ENCODE peak calls at places on chromosome 17, in five cellular contexts. Z is coronary artery; F is cardiac muscle cell; U is CD8-positive, alpha-beta T cell; W is aorta. C is an unnamed sample.

GRCh38 chr17:37092041-37092440 is 143.3 kb downstream of the AATF start:
- DNase-seq in Z (no peak), F (no peak), U (no peak), W (no peak), C (no peak)

GRCh38 chr17:1830288-1830687 is 483 bp downstream of the RPA1 start:
- DNase-seq in Z (no peak), F (peak; percentile 34), U (no peak), W (no peak), C (peak; percentile 28)

GRCh38 chr17:1431631-1432104 is 24.4 kb downstream of the CRK start:
- DNase-seq in Z (no peak), F (no peak), U (no peak), W (no peak), C (no peak)

GRCh38 chr17:8226536-8227237 is 16.3 kb upstream of the AURKB start:
- DNase-seq in Z (peak; percentile 88), F (peak; percentile 80), U (no peak), W (peak; percentile 85), C (no peak)

GRCh38 chr17:59725691-59726090 is 18.2 kb downstream of the VMP1 start:
- DNase-seq in Z (no peak), F (no peak), U (no peak), W (no peak), C (no peak)

GRCh38 chr17:69401251-69401650 is 13.2 kb upstream of the MAP2K6 start:
- DNase-seq in Z (no peak), F (no peak), U (no peak), W (no peak), C (no peak)

GRCh38 chr17:77535892-77536291 is 395.1 kb downstream of the SEC14L1 start:
- DNase-seq in Z (peak; percentile 5), F (no peak), U (no peak), W (peak; percentile 59), C (no peak)

GRCh38 chr17:68301438-68301959 is 10.2 kb downstream of the ARSG start:
- DNase-seq in Z (no peak), F (no peak), U (no peak), W (no peak), C (no peak)

GRCh38 chr17:77396610-77397009 is 255.8 kb downstream of the SEC14L1 start:
- DNase-seq in Z (no peak), F (no peak), U (no peak), W (no peak), C (no peak)

GRCh38 chr17:11719852-11720251 is 121.6 kb downstream of the DNAH9 start:
- DNase-seq in Z (no peak), F (no peak), U (no peak), W (no peak), C (no peak)

DNA sequence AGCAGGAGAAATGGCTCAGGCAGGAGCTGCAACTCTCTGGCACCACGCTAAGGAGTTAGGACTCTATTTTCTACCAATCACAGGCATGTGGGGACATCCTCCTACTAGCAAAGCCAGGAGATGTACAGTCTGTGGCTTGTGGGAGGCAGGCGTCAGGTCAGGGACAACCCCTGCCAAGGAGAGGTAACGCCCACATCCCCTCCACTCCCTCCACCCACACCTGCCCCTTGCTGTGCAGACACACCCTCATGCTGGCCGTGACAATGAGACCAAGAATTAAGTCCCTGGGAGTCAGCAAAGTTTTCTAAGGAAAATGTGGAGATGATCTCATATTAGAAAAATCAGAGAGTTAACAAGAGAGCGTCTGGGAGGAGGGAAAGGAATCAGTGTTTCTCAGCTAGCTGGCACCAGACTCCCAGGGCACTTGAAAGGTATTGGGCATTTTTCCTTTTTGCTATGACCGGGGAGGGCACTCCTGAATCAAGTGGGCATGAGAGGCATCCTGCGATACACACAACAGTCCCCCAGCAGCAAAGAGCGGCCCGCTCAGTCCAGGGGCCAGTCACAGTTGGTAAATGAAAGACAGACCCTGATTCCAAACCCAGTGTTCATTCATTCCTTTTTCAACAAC is 87.3 kb upstream of the RPL38 start:
- DNase-seq in Z (no peak), F (no peak), U (no peak), W (no peak), C (no peak)
- H3K27ac ChIP-seq in Z (no peak overlapping the region), F (no peak overlapping the region), U (no peak overlapping the region), W (no peak overlapping the region), C (no peak overlapping the region)

GRCh38 chr17:15945493-15946209 is 721 bp downstream of the ADORA2B start:
- DNase-seq in Z (no peak), F (peak; percentile 45), U (no peak), W (peak; percentile 76), C (no peak)

GRCh38 chr17:15947331-15947730 is 2.4 kb downstream of the ADORA2B start:
- DNase-seq in Z (no peak), F (no peak), U (no peak), W (peak; percentile 52), C (no peak)

GRCh38 chr17:15947976-15948752 is 3.2 kb downstream of the ADORA2B start:
- DNase-seq in Z (no peak), F (no peak), U (no peak), W (peak; percentile 65), C (no peak)

GRCh38 chr17:15944720-15945492 is at the start of gene ADORA2B:
- DNase-seq in Z (no peak), F (peak; percentile 84), U (peak; percentile 14), W (peak; percentile 84), C (peak; percentile 21)

DNA sequence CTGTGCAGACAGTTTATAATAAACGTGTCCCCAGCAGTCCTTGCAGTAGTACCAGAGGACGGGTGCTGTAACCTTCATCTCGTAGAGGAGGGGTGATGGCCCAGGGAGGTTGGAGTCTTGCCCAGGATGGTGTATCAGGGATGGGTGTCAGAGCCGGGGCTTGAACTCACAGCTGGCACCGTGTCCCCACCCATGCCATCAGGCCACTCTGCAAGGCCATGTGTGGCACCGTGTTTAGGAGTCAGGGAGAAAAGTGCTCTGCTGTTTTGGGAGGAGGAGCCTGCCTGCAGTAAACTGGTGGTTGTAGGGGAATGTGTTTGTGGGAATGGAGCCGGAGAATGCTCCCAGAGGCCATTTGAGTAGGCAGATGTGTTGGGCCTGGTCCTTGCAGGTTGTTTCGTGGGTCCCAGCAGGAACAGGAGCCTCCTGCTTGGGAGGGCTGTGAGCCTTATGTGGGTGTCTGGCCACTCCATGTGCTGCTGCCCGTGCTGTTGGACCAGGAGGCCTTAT is 1.7 kb downstream of the ADORA2B start:
- DNase-seq in Z (no peak), F (no peak), U (no peak), W (peak; percentile 42), C (no peak)
- H3K4me3 ChIP-seq in Z (no peak overlapping the region), F (no peak overlapping the region), U (no peak overlapping the region), W (no peak overlapping the region), C (no peak overlapping the region)

GRCh38 chr17:44170135-44170498 is 387 bp upstream of the ASB16 start:
- DNase-seq in Z (no peak), F (no peak), U (no peak), W (no peak), C (no peak)
- H3K27ac ChIP-seq in Z (peak overlapping the region; percentile 77), F (peak overlapping the region; percentile 96), U (no peak overlapping the region), W (peak overlapping the region; percentile 4), C (no peak overlapping the region)

GRCh38 chr17:82831818-82832200 is 8.0 kb downstream of the ZNF750 start:
- DNase-seq in Z (no peak), F (no peak), U (no peak), W (peak; percentile 74), C (no peak)
- H3K4me3 ChIP-seq in Z (no peak overlapping the region), F (no peak overlapping the region), U (no peak overlapping the region), W (no peak overlapping the region), C (no peak overlapping the region)

GRCh38 chr17:4186244-4186920 is 43.4 kb downstream of the CYB5D2 start:
- DNase-seq in Z (no peak), F (no peak), U (no peak), W (peak; percentile 24), C (no peak)
- H3K27ac ChIP-seq in Z (no peak overlapping the region), F (no peak overlapping the region), U (no peak overlapping the region), W (no peak overlapping the region), C (no peak overlapping the region)

GRCh38 chr17:57438031-57438731 is 181.9 kb downstream of the MSI2 start:
- DNase-seq in Z (no peak), F (no peak), U (no peak), W (peak; percentile 64), C (no peak)

GRCh38 chr17:57442401-57442823 is 186.1 kb downstream of the MSI2 start:
- DNase-seq in Z (no peak), F (no peak), U (no peak), W (no peak), C (no peak)

GRCh38 chr17:57441270-57441600 is 184.9 kb downstream of the MSI2 start:
- DNase-seq in Z (no peak), F (no peak), U (no peak), W (no peak), C (no peak)

GRCh38 chr17:57442914-57443571 is 186.7 kb downstream of the MSI2 start:
- DNase-seq in Z (no peak), F (peak; percentile 55), U (peak; percentile 46), W (peak; percentile 84), C (peak; percentile 38)

DNA sequence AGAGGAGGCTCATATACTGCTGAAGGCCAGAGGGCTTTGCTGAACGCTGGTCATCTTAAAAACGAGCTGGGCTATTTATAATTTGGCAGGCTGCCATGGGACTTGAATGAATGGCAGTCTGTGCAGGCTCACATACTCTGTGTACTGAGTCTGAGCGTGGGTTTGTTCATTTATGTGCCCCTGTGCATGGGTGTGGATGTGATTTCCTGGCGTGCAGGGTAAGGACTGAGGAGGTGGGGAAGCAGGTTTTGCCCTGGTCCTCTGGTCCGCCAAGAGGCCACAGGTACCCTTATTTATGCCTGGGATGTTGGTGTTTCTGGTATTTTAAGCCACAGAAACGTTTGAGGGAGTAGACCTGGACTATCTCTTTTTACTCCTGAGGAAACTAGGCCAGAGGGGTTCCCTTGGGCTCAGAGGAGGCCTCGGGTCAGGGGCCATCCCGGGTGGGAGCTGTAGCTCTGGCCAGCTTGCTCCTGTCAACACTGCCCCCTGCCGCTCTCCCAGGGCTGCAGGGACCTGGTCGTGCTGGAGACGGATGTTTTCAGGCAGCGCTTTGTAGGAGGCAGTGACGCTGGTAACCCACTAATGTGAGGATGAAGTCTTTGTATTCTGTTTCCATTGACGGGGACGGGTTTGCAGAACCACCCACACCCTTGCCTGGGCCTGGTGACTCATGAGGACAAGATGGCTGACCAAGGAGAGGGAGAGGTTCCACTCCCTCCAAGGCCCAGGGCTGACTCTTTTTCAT is 184.4 kb downstream of the MSI2 start:
- DNase-seq in Z (peak; percentile 84), F (peak; percentile 93), U (peak; percentile 41), W (peak; percentile 77), C (peak; percentile 72)
- H3K4me3 ChIP-seq in Z (peak overlapping the region; percentile 23), F (no peak overlapping the region), U (peak overlapping the region; percentile 14), W (no peak overlapping the region), C (no peak overlapping the region)

C was measured in naive thymus-derived CD4-positive, alpha-beta T cell.